ENCODE peak calls at places on chromosomes 13 and 19, in nine cellular contexts. One of them, this sample, is unnamed.

GRCh38 chr13:36438594-36439483 is 6.5 kb downstream of the CCNA1 start:
- DNase-seq in T-cell: no peak
- DNase-seq in IMR-90: no peak
- DNase-seq in HT1080: no peak
- DNase-seq in stimulated activated CD4-positive, alpha-beta T cell treated with anti-CD3 and anti-CD28 coated beads, Interleukin-12 subunit alpha, Interleukin-12 subunit beta, amount 100 ng/mL, for 48 hours: no peak
- DNase-seq in iPS-NIHi11: no peak
- DNase-seq in activated CD8-positive, alpha-beta T cell treated with anti-CD3 and anti-CD28 coated beads for 36 hours: no peak
- DNase-seq in retina: no peak
- DNase-seq in bronchial epithelial cell: peak
- DNase-seq in this sample: no peak

GRCh38 chr19:52922841-52923781 is at the start of gene ZNF888:
- DNase-seq in retina: peak
- DNase-seq in stimulated activated CD4-positive, alpha-beta T cell treated with anti-CD3 and anti-CD28 coated beads, Interleukin-12 subunit alpha, Interleukin-12 subunit beta, amount 100 ng/mL, for 48 hours: peak
- DNase-seq in activated CD8-positive, alpha-beta T cell treated with anti-CD3 and anti-CD28 coated beads for 36 hours: peak
- DNase-seq in T-cell: peak
- DNase-seq in HT1080: no peak
- DNase-seq in bronchial epithelial cell: peak
- DNase-seq in iPS-NIHi11: peak
- DNase-seq in IMR-90: peak
- DNase-seq in this sample: peak

GRCh38 chr13:107873908-107874307 is 341.4 kb downstream of the LIG4 start:
- DNase-seq in T-cell: no peak
- DNase-seq in stimulated activated CD4-positive, alpha-beta T cell treated with anti-CD3 and anti-CD28 coated beads, Interleukin-12 subunit alpha, Interleukin-12 subunit beta, amount 100 ng/mL, for 48 hours: no peak
- DNase-seq in bronchial epithelial cell: no peak
- DNase-seq in retina: peak
- DNase-seq in HT1080: no peak
- DNase-seq in IMR-90: no peak
- DNase-seq in iPS-NIHi11: no peak
- DNase-seq in activated CD8-positive, alpha-beta T cell treated with anti-CD3 and anti-CD28 coated beads for 36 hours: no peak
- DNase-seq in this sample: no peak

GRCh38 chr19:34145741-34146202 is 26.5 kb upstream of the LSM14A start:
- DNase-seq in T-cell: peak
- DNase-seq in HT1080: peak
- DNase-seq in IMR-90: peak
- DNase-seq in iPS-NIHi11: peak
- DNase-seq in activated CD8-positive, alpha-beta T cell treated with anti-CD3 and anti-CD28 coated beads for 36 hours: peak
- DNase-seq in bronchial epithelial cell: peak
- DNase-seq in retina: peak
- DNase-seq in stimulated activated CD4-positive, alpha-beta T cell treated with anti-CD3 and anti-CD28 coated beads, Interleukin-12 subunit alpha, Interleukin-12 subunit beta, amount 100 ng/mL, for 48 hours: peak
- DNase-seq in this sample: peak

GRCh38 chr13:91797567-91797966 is 399.1 kb downstream of the GPC5 start:
- DNase-seq in iPS-NIHi11: no peak
- DNase-seq in retina: no peak
- DNase-seq in stimulated activated CD4-positive, alpha-beta T cell treated with anti-CD3 and anti-CD28 coated beads, Interleukin-12 subunit alpha, Interleukin-12 subunit beta, amount 100 ng/mL, for 48 hours: no peak
- DNase-seq in T-cell: no peak
- DNase-seq in HT1080: no peak
- DNase-seq in activated CD8-positive, alpha-beta T cell treated with anti-CD3 and anti-CD28 coated beads for 36 hours: no peak
- DNase-seq in IMR-90: no peak
- DNase-seq in bronchial epithelial cell: no peak
- DNase-seq in this sample: no peak

GRCh38 chr13:106520205-106521004 is 15.1 kb downstream of the EFNB2 start:
- DNase-seq in retina: no peak
- DNase-seq in HT1080: no peak
- DNase-seq in iPS-NIHi11: no peak
- DNase-seq in IMR-90: peak
- DNase-seq in bronchial epithelial cell: no peak
- DNase-seq in T-cell: no peak
- DNase-seq in activated CD8-positive, alpha-beta T cell treated with anti-CD3 and anti-CD28 coated beads for 36 hours: no peak
- DNase-seq in stimulated activated CD4-positive, alpha-beta T cell treated with anti-CD3 and anti-CD28 coated beads, Interleukin-12 subunit alpha, Interleukin-12 subunit beta, amount 100 ng/mL, for 48 hours: no peak
- DNase-seq in this sample: no peak

GRCh38 chr13:27194895-27195764 is 23.5 kb upstream of the USP12 start:
- DNase-seq in IMR-90: peak
- DNase-seq in activated CD8-positive, alpha-beta T cell treated with anti-CD3 and anti-CD28 coated beads for 36 hours: peak
- DNase-seq in iPS-NIHi11: peak
- DNase-seq in bronchial epithelial cell: peak
- DNase-seq in T-cell: no peak
- DNase-seq in retina: no peak
- DNase-seq in stimulated activated CD4-positive, alpha-beta T cell treated with anti-CD3 and anti-CD28 coated beads, Interleukin-12 subunit alpha, Interleukin-12 subunit beta, amount 100 ng/mL, for 48 hours: no peak
- DNase-seq in HT1080: peak
- DNase-seq in this sample: no peak

GRCh38 chr13:22793598-22794134 is 387.1 kb upstream of the SGCG start:
- DNase-seq in T-cell: no peak
- DNase-seq in iPS-NIHi11: peak
- DNase-seq in stimulated activated CD4-positive, alpha-beta T cell treated with anti-CD3 and anti-CD28 coated beads, Interleukin-12 subunit alpha, Interleukin-12 subunit beta, amount 100 ng/mL, for 48 hours: no peak
- DNase-seq in HT1080: peak
- DNase-seq in retina: no peak
- DNase-seq in IMR-90: no peak
- DNase-seq in bronchial epithelial cell: peak
- DNase-seq in activated CD8-positive, alpha-beta T cell treated with anti-CD3 and anti-CD28 coated beads for 36 hours: no peak
- DNase-seq in this sample: no peak

GRCh38 chr13:31945202-31945978 is 86.2 kb upstream of the FRY start:
- DNase-seq in stimulated activated CD4-positive, alpha-beta T cell treated with anti-CD3 and anti-CD28 coated beads, Interleukin-12 subunit alpha, Interleukin-12 subunit beta, amount 100 ng/mL, for 48 hours: no peak
- DNase-seq in retina: no peak
- DNase-seq in bronchial epithelial cell: peak
- DNase-seq in iPS-NIHi11: peak
- DNase-seq in HT1080: peak
- DNase-seq in activated CD8-positive, alpha-beta T cell treated with anti-CD3 and anti-CD28 coated beads for 36 hours: no peak
- DNase-seq in IMR-90: peak
- DNase-seq in T-cell: no peak
- DNase-seq in this sample: no peak

GRCh38 chr19:33040994-33041827 is 23.5 kb downstream of the RHPN2 start:
- DNase-seq in T-cell: no peak
- DNase-seq in IMR-90: no peak
- DNase-seq in stimulated activated CD4-positive, alpha-beta T cell treated with anti-CD3 and anti-CD28 coated beads, Interleukin-12 subunit alpha, Interleukin-12 subunit beta, amount 100 ng/mL, for 48 hours: no peak
- DNase-seq in bronchial epithelial cell: peak
- DNase-seq in iPS-NIHi11: no peak
- DNase-seq in retina: no peak
- DNase-seq in activated CD8-positive, alpha-beta T cell treated with anti-CD3 and anti-CD28 coated beads for 36 hours: no peak
- DNase-seq in HT1080: no peak
- DNase-seq in this sample: no peak

GRCh38 chr13:76667551-76667950 is 218.7 kb downstream of the KCTD12 start:
- DNase-seq in bronchial epithelial cell: peak
- DNase-seq in iPS-NIHi11: no peak
- DNase-seq in retina: no peak
- DNase-seq in T-cell: no peak
- DNase-seq in activated CD8-positive, alpha-beta T cell treated with anti-CD3 and anti-CD28 coated beads for 36 hours: peak
- DNase-seq in stimulated activated CD4-positive, alpha-beta T cell treated with anti-CD3 and anti-CD28 coated beads, Interleukin-12 subunit alpha, Interleukin-12 subunit beta, amount 100 ng/mL, for 48 hours: no peak
- DNase-seq in HT1080: peak
- DNase-seq in IMR-90: peak
- DNase-seq in this sample: no peak

GRCh38 chr13:67119481-67119883 is 110.7 kb downstream of the PCDH9 start:
- DNase-seq in IMR-90: peak
- DNase-seq in HT1080: peak
- DNase-seq in stimulated activated CD4-positive, alpha-beta T cell treated with anti-CD3 and anti-CD28 coated beads, Interleukin-12 subunit alpha, Interleukin-12 subunit beta, amount 100 ng/mL, for 48 hours: no peak
- DNase-seq in iPS-NIHi11: no peak
- DNase-seq in retina: no peak
- DNase-seq in bronchial epithelial cell: peak
- DNase-seq in activated CD8-positive, alpha-beta T cell treated with anti-CD3 and anti-CD28 coated beads for 36 hours: no peak
- DNase-seq in T-cell: no peak
- DNase-seq in this sample: no peak

GRCh38 chr19:18408053-18408476 is 10.6 kb upstream of the LRRC25 start:
- DNase-seq in stimulated activated CD4-positive, alpha-beta T cell treated with anti-CD3 and anti-CD28 coated beads, Interleukin-12 subunit alpha, Interleukin-12 subunit beta, amount 100 ng/mL, for 48 hours: no peak
- DNase-seq in T-cell: no peak
- DNase-seq in HT1080: no peak
- DNase-seq in retina: no peak
- DNase-seq in iPS-NIHi11: peak
- DNase-seq in bronchial epithelial cell: no peak
- DNase-seq in activated CD8-positive, alpha-beta T cell treated with anti-CD3 and anti-CD28 coated beads for 36 hours: peak
- DNase-seq in IMR-90: no peak
- DNase-seq in this sample: no peak

GRCh38 chr13:93298741-93299140 is 72.1 kb downstream of the GPC6 start:
- DNase-seq in retina: no peak
- DNase-seq in IMR-90: peak
- DNase-seq in HT1080: no peak
- DNase-seq in bronchial epithelial cell: no peak
- DNase-seq in activated CD8-positive, alpha-beta T cell treated with anti-CD3 and anti-CD28 coated beads for 36 hours: no peak
- DNase-seq in stimulated activated CD4-positive, alpha-beta T cell treated with anti-CD3 and anti-CD28 coated beads, Interleukin-12 subunit alpha, Interleukin-12 subunit beta, amount 100 ng/mL, for 48 hours: no peak
- DNase-seq in iPS-NIHi11: no peak
- DNase-seq in T-cell: no peak
- DNase-seq in this sample: no peak

GRCh38 chr19:33752945-33753344 is 43.7 kb upstream of the KCTD15 start:
- DNase-seq in IMR-90: no peak
- DNase-seq in T-cell: no peak
- DNase-seq in stimulated activated CD4-positive, alpha-beta T cell treated with anti-CD3 and anti-CD28 coated beads, Interleukin-12 subunit alpha, Interleukin-12 subunit beta, amount 100 ng/mL, for 48 hours: no peak
- DNase-seq in iPS-NIHi11: no peak
- DNase-seq in retina: no peak
- DNase-seq in bronchial epithelial cell: no peak
- DNase-seq in activated CD8-positive, alpha-beta T cell treated with anti-CD3 and anti-CD28 coated beads for 36 hours: no peak
- DNase-seq in HT1080: no peak
- DNase-seq in this sample: no peak

GRCh38 chr19:42422576-42423461 is 4.4 kb downstream of the LIPE start:
- DNase-seq in stimulated activated CD4-positive, alpha-beta T cell treated with anti-CD3 and anti-CD28 coated beads, Interleukin-12 subunit alpha, Interleukin-12 subunit beta, amount 100 ng/mL, for 48 hours: peak
- DNase-seq in bronchial epithelial cell: peak
- DNase-seq in HT1080: no peak
- DNase-seq in retina: peak
- DNase-seq in T-cell: peak
- DNase-seq in iPS-NIHi11: peak
- DNase-seq in activated CD8-positive, alpha-beta T cell treated with anti-CD3 and anti-CD28 coated beads for 36 hours: peak
- DNase-seq in IMR-90: no peak
- DNase-seq in this sample: peak

GRCh38 chr13:70173236-70173959 is 65.1 kb upstream of the KLHL1 start:
- DNase-seq in T-cell: no peak
- DNase-seq in retina: no peak
- DNase-seq in bronchial epithelial cell: no peak
- DNase-seq in activated CD8-positive, alpha-beta T cell treated with anti-CD3 and anti-CD28 coated beads for 36 hours: no peak
- DNase-seq in stimulated activated CD4-positive, alpha-beta T cell treated with anti-CD3 and anti-CD28 coated beads, Interleukin-12 subunit alpha, Interleukin-12 subunit beta, amount 100 ng/mL, for 48 hours: no peak
- DNase-seq in IMR-90: no peak
- DNase-seq in iPS-NIHi11: peak
- DNase-seq in HT1080: no peak
- DNase-seq in this sample: no peak

GRCh38 chr13:44874886-44875630 is 114.2 kb downstream of the NUFIP1 start:
- DNase-seq in iPS-NIHi11: no peak
- DNase-seq in stimulated activated CD4-positive, alpha-beta T cell treated with anti-CD3 and anti-CD28 coated beads, Interleukin-12 subunit alpha, Interleukin-12 subunit beta, amount 100 ng/mL, for 48 hours: no peak
- DNase-seq in IMR-90: no peak
- DNase-seq in bronchial epithelial cell: no peak
- DNase-seq in T-cell: no peak
- DNase-seq in HT1080: peak
- DNase-seq in activated CD8-positive, alpha-beta T cell treated with anti-CD3 and anti-CD28 coated beads for 36 hours: no peak
- DNase-seq in retina: no peak
- DNase-seq in this sample: no peak

GRCh38 chr13:66509176-66509575 is 721.0 kb downstream of the PCDH9 start:
- DNase-seq in HT1080: no peak
- DNase-seq in T-cell: no peak
- DNase-seq in stimulated activated CD4-positive, alpha-beta T cell treated with anti-CD3 and anti-CD28 coated beads, Interleukin-12 subunit alpha, Interleukin-12 subunit beta, amount 100 ng/mL, for 48 hours: no peak
- DNase-seq in bronchial epithelial cell: no peak
- DNase-seq in iPS-NIHi11: no peak
- DNase-seq in retina: no peak
- DNase-seq in activated CD8-positive, alpha-beta T cell treated with anti-CD3 and anti-CD28 coated beads for 36 hours: no peak
- DNase-seq in IMR-90: peak
- DNase-seq in this sample: no peak

GRCh38 chr19:17049711-17050280 is 23.2 kb upstream of the CPAMD8 start:
- DNase-seq in HT1080: peak
- DNase-seq in bronchial epithelial cell: peak
- DNase-seq in T-cell: no peak
- DNase-seq in stimulated activated CD4-positive, alpha-beta T cell treated with anti-CD3 and anti-CD28 coated beads, Interleukin-12 subunit alpha, Interleukin-12 subunit beta, amount 100 ng/mL, for 48 hours: no peak
- DNase-seq in iPS-NIHi11: no peak
- DNase-seq in activated CD8-positive, alpha-beta T cell treated with anti-CD3 and anti-CD28 coated beads for 36 hours: no peak
- DNase-seq in retina: no peak
- DNase-seq in IMR-90: peak
- DNase-seq in this sample: no peak

GRCh38 chr19:10284641-10285278 is 2.0 kb upstream of the ICAM4 start:
- DNase-seq in bronchial epithelial cell: no peak
- DNase-seq in stimulated activated CD4-positive, alpha-beta T cell treated with anti-CD3 and anti-CD28 coated beads, Interleukin-12 subunit alpha, Interleukin-12 subunit beta, amount 100 ng/mL, for 48 hours: no peak
- DNase-seq in activated CD8-positive, alpha-beta T cell treated with anti-CD3 and anti-CD28 coated beads for 36 hours: no peak
- DNase-seq in T-cell: no peak
- DNase-seq in retina: no peak
- DNase-seq in HT1080: no peak
- DNase-seq in IMR-90: no peak
- DNase-seq in iPS-NIHi11: no peak
- DNase-seq in this sample: no peak

GRCh38 chr19:7337380-7338194 is 11.2 kb upstream of the ARHGEF18 start:
- DNase-seq in T-cell: no peak
- DNase-seq in iPS-NIHi11: no peak
- DNase-seq in IMR-90: no peak
- DNase-seq in retina: no peak
- DNase-seq in activated CD8-positive, alpha-beta T cell treated with anti-CD3 and anti-CD28 coated beads for 36 hours: peak
- DNase-seq in stimulated activated CD4-positive, alpha-beta T cell treated with anti-CD3 and anti-CD28 coated beads, Interleukin-12 subunit alpha, Interleukin-12 subunit beta, amount 100 ng/mL, for 48 hours: no peak
- DNase-seq in HT1080: no peak
- DNase-seq in bronchial epithelial cell: no peak
- DNase-seq in this sample: peak

GRCh38 chr19:3389876-3390361 is 23.5 kb downstream of the NFIC start:
- DNase-seq in HT1080: no peak
- DNase-seq in bronchial epithelial cell: peak
- DNase-seq in iPS-NIHi11: peak
- DNase-seq in retina: no peak
- DNase-seq in stimulated activated CD4-positive, alpha-beta T cell treated with anti-CD3 and anti-CD28 coated beads, Interleukin-12 subunit alpha, Interleukin-12 subunit beta, amount 100 ng/mL, for 48 hours: no peak
- DNase-seq in IMR-90: peak
- DNase-seq in T-cell: no peak
- DNase-seq in activated CD8-positive, alpha-beta T cell treated with anti-CD3 and anti-CD28 coated beads for 36 hours: no peak
- DNase-seq in this sample: no peak

GRCh38 chr13:73056054-73056962 is 2.5 kb upstream of the KLF5 start:
- DNase-seq in HT1080: peak
- DNase-seq in IMR-90: peak
- DNase-seq in bronchial epithelial cell: peak
- DNase-seq in iPS-NIHi11: no peak
- DNase-seq in T-cell: no peak
- DNase-seq in stimulated activated CD4-positive, alpha-beta T cell treated with anti-CD3 and anti-CD28 coated beads, Interleukin-12 subunit alpha, Interleukin-12 subunit beta, amount 100 ng/mL, for 48 hours: no peak
- DNase-seq in retina: no peak
- DNase-seq in activated CD8-positive, alpha-beta T cell treated with anti-CD3 and anti-CD28 coated beads for 36 hours: no peak
- DNase-seq in this sample: no peak

GRCh38 chr19:3224346-3225325 is at the start of gene CELF5:
- DNase-seq in activated CD8-positive, alpha-beta T cell treated with anti-CD3 and anti-CD28 coated beads for 36 hours: peak
- DNase-seq in IMR-90: no peak
- DNase-seq in bronchial epithelial cell: no peak
- DNase-seq in T-cell: peak
- DNase-seq in retina: peak
- DNase-seq in stimulated activated CD4-positive, alpha-beta T cell treated with anti-CD3 and anti-CD28 coated beads, Interleukin-12 subunit alpha, Interleukin-12 subunit beta, amount 100 ng/mL, for 48 hours: no peak
- DNase-seq in HT1080: no peak
- DNase-seq in iPS-NIHi11: peak
- DNase-seq in this sample: peak

GRCh38 chr13:54356849-54357248 is 1328.2 kb downstream of the OLFM4 start:
- DNase-seq in T-cell: no peak
- DNase-seq in retina: no peak
- DNase-seq in IMR-90: no peak
- DNase-seq in iPS-NIHi11: peak
- DNase-seq in activated CD8-positive, alpha-beta T cell treated with anti-CD3 and anti-CD28 coated beads for 36 hours: no peak
- DNase-seq in HT1080: no peak
- DNase-seq in bronchial epithelial cell: no peak
- DNase-seq in stimulated activated CD4-positive, alpha-beta T cell treated with anti-CD3 and anti-CD28 coated beads, Interleukin-12 subunit alpha, Interleukin-12 subunit beta, amount 100 ng/mL, for 48 hours: no peak
- DNase-seq in this sample: no peak